ENCODE peak calls at places on chromosomes 7 and 10, in four cellular contexts. J, K, I and D are unnamed samples.
A peak's percentile ranks its signal among the peaks of the same experiment; 100 is the strongest.

GRCh38 chr10:102549549-102549948 is 45.8 kb downstream of the SUFU start:
- DNase-seq in K (no peak), J (no peak), I (no peak), D (no peak)

GRCh38 chr10:100751211-100751933 is 6.0 kb downstream of the PAX2 start:
- DNase-seq in I (no peak), K (no peak), J (no peak), D (no peak)

GRCh38 chr7:111486472-111487142 is 75.7 kb downstream of the IMMP2L start:
- DNase-seq in K (no peak), J (peak; percentile 48), I (peak; percentile 55), D (no peak)

GRCh38 chr7:28102778-28103177 is 77.8 kb downstream of the JAZF1 start:
- DNase-seq in J (peak; percentile 53), K (peak; percentile 36), I (no peak), D (no peak)

GRCh38 chr7:28130277-28130676 is 50.3 kb downstream of the JAZF1 start:
- DNase-seq in J (peak; percentile 78), I (no peak), K (no peak), D (no peak)

GRCh38 chr7:23062452-23062851 is 43.1 kb upstream of the KLHL7 start:
- DNase-seq in I (no peak), K (no peak), J (no peak), D (no peak)

GRCh38 chr10:96743988-96744585 is 23.8 kb upstream of the PIK3AP1 start:
- DNase-seq in I (no peak), J (no peak), K (no peak), D (no peak)

GRCh38 chr10:97731346-97732051 is 5.4 kb upstream of the ZFYVE27 start:
- DNase-seq in J (peak; percentile 70), K (peak; percentile 73), I (peak; percentile 82), D (peak; percentile 71)

GRCh38 chr7:96093435-96093834 is 228.5 kb downstream of the SLC25A13 start:
- DNase-seq in J (peak; percentile 65), K (no peak), I (no peak), D (no peak)

GRCh38 chr7:111953611-111954010 is 252.6 kb downstream of the DOCK4 start:
- DNase-seq in J (peak; percentile 8), I (peak; percentile 17), K (no peak), D (peak; percentile 20)

GRCh38 chr7:152733286-152733934 is 26.1 kb upstream of the ACTR3B start:
- DNase-seq in I (no peak), J (no peak), K (no peak), D (no peak)

GRCh38 chr7:120272261-120272895 is 597 bp upstream of the KCND2 start:
- DNase-seq in J (peak; percentile 21), K (no peak), I (no peak), D (no peak)

GRCh38 chr7:70289067-70289466 is 690.8 kb downstream of the AUTS2 start:
- DNase-seq in J (no peak), I (no peak), K (no peak), D (no peak)

GRCh38 chr7:6658618-6659345 is 21.7 kb downstream of the ZNF316 start:
- DNase-seq in K (no peak), J (no peak), I (no peak), D (no peak)

GRCh38 chr7:155965010-155965409 is 152.7 kb upstream of the SHH start:
- DNase-seq in K (no peak), J (no peak), I (no peak), D (no peak)

GRCh38 chr10:82742478-82742877 is 867.5 kb downstream of the NRG3 start:
- DNase-seq in K (no peak), J (peak; percentile 77), I (peak; percentile 2), D (no peak)

GRCh38 chr10:81911328-81911727 is 36.3 kb downstream of the NRG3 start:
- DNase-seq in K (no peak), J (no peak), I (no peak), D (no peak)

GRCh38 chr10:13271552-13272163 is 28.2 kb downstream of the PHYH start:
- DNase-seq in J (no peak), I (no peak), K (no peak), D (no peak)

GRCh38 chr10:57864789-57865676 is 402.7 kb downstream of the IPMK start:
- DNase-seq in I (no peak), J (no peak), K (no peak), D (no peak)

GRCh38 chr10:113617086-113617485 is 46.8 kb downstream of the NRAP start:
- DNase-seq in J (no peak), K (no peak), I (no peak), D (no peak)

GRCh38 chr7:157438121-157439025 is 101.6 kb downstream of the DNAJB6 start:
- DNase-seq in J (no peak), K (no peak), I (no peak), D (no peak)

GRCh38 chr7:92244803-92245486 is 769 bp downstream of the KRIT1 start:
- DNase-seq in I (no peak), J (peak; percentile 15), K (no peak), D (no peak)

GRCh38 chr7:94481246-94481645 is 28.4 kb upstream of the CASD1 start:
- DNase-seq in J (no peak), I (no peak), K (no peak), D (no peak)

GRCh38 chr10:132511092-132511491 is 26.5 kb upstream of the INPP5A start:
- DNase-seq in I (no peak), K (no peak), J (no peak), D (no peak)

GRCh38 chr7:388023-388355 is 98.0 kb downstream of the FOXL3 start:
- DNase-seq in J (no peak), K (no peak), I (no peak), D (no peak)

GRCh38 chr10:110005716-110006115 is 2.1 kb upstream of the ADD3 start:
- DNase-seq in K (no peak), J (peak; percentile 68), I (no peak), D (no peak)

GRCh38 chr7:148963583-148964509 is 64.5 kb downstream of the PDIA4 start:
- DNase-seq in I (no peak), J (no peak), K (no peak), D (no peak)

GRCh38 chr10:14740684-14741247 is 33.9 kb downstream of the FAM107B start:
- DNase-seq in K (no peak), I (no peak), J (no peak), D (no peak)

GRCh38 chr7:48904975-48905374 is 19.4 kb upstream of the CDC14C start:
- DNase-seq in K (no peak), I (no peak), J (no peak), D (no peak)

GRCh38 chr7:79340212-79340611 is 113.3 kb downstream of the MAGI2 start:
- DNase-seq in I (no peak), K (no peak), J (no peak), D (no peak)

GRCh38 chr10:119268871-119269506 is 61.6 kb downstream of the GRK5 start:
- DNase-seq in I (no peak), K (no peak), J (no peak), D (no peak)

GRCh38 chr10:72285972-72286521 is 12.3 kb downstream of the DDIT4 start:
- DNase-seq in I (no peak), K (no peak), J (no peak), D (no peak)

GRCh38 chr7:150322833-150323681 is at the start of the genes ACTR3C and LRRC61:
- DNase-seq in J (no peak), I (no peak), K (peak; percentile 49), D (peak; percentile 55)

GRCh38 chr7:103690576-103690975 is 244.6 kb upstream of the SLC26A5 start:
- DNase-seq in K (no peak), J (no peak), I (no peak), D (no peak)

GRCh38 chr10:113788604-113789083 is 37.2 kb downstream of the PLEKHS1 start:
- DNase-seq in K (peak; percentile 32), J (peak; percentile 95), I (peak; percentile 46), D (peak; percentile 61)

GRCh38 chr7:100951888-100952560 is 2.7 kb downstream of the MUC3A start:
- DNase-seq in K (no peak), J (no peak), I (no peak), D (no peak)

GRCh38 chr7:57425969-57426628 is 23.9 kb upstream of the ZNF716 start:
- DNase-seq in I (no peak), K (peak; percentile 19), J (no peak), D (no peak)
- TF ChIP-seq CTCF in I (peak; percentile 58), K (no peak), J (peak; percentile 65), D (no peak)

GRCh38 chr10:77636286-77636966 is 1.2 kb downstream of the KCNMA1 start:
- DNase-seq in J (no peak), I (no peak), K (no peak), D (no peak)
- TF ChIP-seq CTCF in J (peak; percentile 49), I (no peak), K (no peak), D (no peak)

GRCh38 chr7:151482883-151483699 is 36.6 kb downstream of the RHEB start:
- DNase-seq in J (no peak), K (no peak), I (no peak), D (no peak)
- TF ChIP-seq CTCF in J (no peak), K (no peak), I (no peak), D (no peak)

GRCh38 chr7:143041346-143041745 is 10.8 kb upstream of the OR6V1 start:
- DNase-seq in J (no peak), K (no peak), I (no peak), D (no peak)
- TF ChIP-seq CTCF in J (no peak), K (no peak), I (no peak), D (no peak)

DNA sequence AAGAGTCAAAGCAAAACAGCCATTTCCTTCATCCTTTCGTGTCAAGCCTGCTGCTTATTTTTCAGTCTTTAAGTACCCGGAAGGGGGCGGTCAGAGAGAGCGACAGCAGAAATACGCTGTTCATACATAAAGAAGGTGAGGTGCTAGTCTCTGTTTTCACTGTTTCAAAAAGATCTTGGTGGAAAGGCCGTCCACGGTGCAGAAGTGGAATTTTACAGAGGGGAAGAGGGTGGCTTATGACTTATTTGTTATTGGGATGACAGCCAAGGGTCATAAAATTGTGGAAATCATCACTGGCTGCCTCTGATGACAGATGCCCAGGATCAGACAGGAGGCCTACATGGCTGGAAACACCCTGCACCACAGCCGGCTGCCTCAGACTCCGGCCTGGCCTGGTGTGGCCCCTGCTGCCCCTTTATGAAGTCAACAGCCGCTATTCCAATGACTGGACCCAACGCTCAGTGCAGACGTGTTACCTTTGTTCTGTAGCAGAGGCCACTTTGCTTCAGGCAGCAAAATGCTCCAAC is 57.0 kb downstream of the HIPK2 start:
- DNase-seq in K (no peak), I (no peak), J (peak; percentile 35), D (no peak)
- TF ChIP-seq CTCF in K (no peak), I (no peak), J (no peak), D (no peak)